ENCODE peak calls at places on chromosomes 7 and 10, in nine cellular contexts. One of them, this sample, is unnamed.

GRCh38 chr10:78829570-78829969 is 239.2 kb upstream of the ZMIZ1 start:
- DNase-seq in astrocyte of the spinal cord: peak; percentile 20
- DNase-seq in GM12892: no peak
- DNase-seq in AG09309: no peak
- DNase-seq in kidney tubule cell: peak; percentile 45
- DNase-seq in activated CD4-positive, alpha-beta T cell treated with anti-CD3 and anti-CD28 coated beads, Interleukin-2, amount 50 U/mL, for 48 hours: no peak
- DNase-seq in psoas muscle: no peak
- DNase-seq in transverse colon: no peak
- DNase-seq in activated naive CD4-positive, alpha-beta T cell: no peak
- DNase-seq in this sample: no peak

GRCh38 chr10:132575320-132576201 is 38.0 kb downstream of the INPP5A start:
- DNase-seq in activated naive CD4-positive, alpha-beta T cell: no peak
- DNase-seq in activated CD4-positive, alpha-beta T cell treated with anti-CD3 and anti-CD28 coated beads, Interleukin-2, amount 50 U/mL, for 48 hours: peak; percentile 50
- DNase-seq in AG09309: peak; percentile 87
- DNase-seq in kidney tubule cell: peak; percentile 78
- DNase-seq in GM12892: no peak
- DNase-seq in psoas muscle: no peak
- DNase-seq in transverse colon: no peak
- DNase-seq in astrocyte of the spinal cord: peak; percentile 97
- DNase-seq in this sample: no peak

GRCh38 chr10:51224610-51225230 is 150.4 kb downstream of the PRKG1 start:
- DNase-seq in activated naive CD4-positive, alpha-beta T cell: no peak
- DNase-seq in transverse colon: no peak
- DNase-seq in astrocyte of the spinal cord: peak; percentile 47
- DNase-seq in kidney tubule cell: no peak
- DNase-seq in AG09309: peak; percentile 80
- DNase-seq in psoas muscle: no peak
- DNase-seq in GM12892: no peak
- DNase-seq in activated CD4-positive, alpha-beta T cell treated with anti-CD3 and anti-CD28 coated beads, Interleukin-2, amount 50 U/mL, for 48 hours: no peak
- DNase-seq in this sample: no peak

GRCh38 chr10:1153805-1154351 is 97.7 kb downstream of the WDR37 start:
- DNase-seq in transverse colon: no peak
- DNase-seq in activated naive CD4-positive, alpha-beta T cell: no peak
- DNase-seq in AG09309: no peak
- DNase-seq in GM12892: no peak
- DNase-seq in psoas muscle: no peak
- DNase-seq in astrocyte of the spinal cord: no peak
- DNase-seq in kidney tubule cell: no peak
- DNase-seq in activated CD4-positive, alpha-beta T cell treated with anti-CD3 and anti-CD28 coated beads, Interleukin-2, amount 50 U/mL, for 48 hours: no peak
- DNase-seq in this sample: no peak

GRCh38 chr7:111014074-111014473 is 76.9 kb upstream of the LRRN3 start:
- DNase-seq in transverse colon: no peak
- DNase-seq in GM12892: no peak
- DNase-seq in activated naive CD4-positive, alpha-beta T cell: no peak
- DNase-seq in astrocyte of the spinal cord: no peak
- DNase-seq in kidney tubule cell: no peak
- DNase-seq in psoas muscle: no peak
- DNase-seq in AG09309: no peak
- DNase-seq in activated CD4-positive, alpha-beta T cell treated with anti-CD3 and anti-CD28 coated beads, Interleukin-2, amount 50 U/mL, for 48 hours: no peak
- DNase-seq in this sample: no peak

GRCh38 chr10:101305241-101306230 is 48.4 kb upstream of the BTRC start:
- DNase-seq in activated naive CD4-positive, alpha-beta T cell: no peak
- DNase-seq in kidney tubule cell: no peak
- DNase-seq in psoas muscle: no peak
- DNase-seq in transverse colon: no peak
- DNase-seq in activated CD4-positive, alpha-beta T cell treated with anti-CD3 and anti-CD28 coated beads, Interleukin-2, amount 50 U/mL, for 48 hours: no peak
- DNase-seq in astrocyte of the spinal cord: no peak
- DNase-seq in AG09309: no peak
- DNase-seq in GM12892: no peak
- DNase-seq in this sample: no peak

GRCh38 chr10:101691081-101691480 is 3.9 kb downstream of the FBXW4 start:
- DNase-seq in AG09309: no peak
- DNase-seq in activated CD4-positive, alpha-beta T cell treated with anti-CD3 and anti-CD28 coated beads, Interleukin-2, amount 50 U/mL, for 48 hours: no peak
- DNase-seq in kidney tubule cell: no peak
- DNase-seq in transverse colon: no peak
- DNase-seq in psoas muscle: no peak
- DNase-seq in GM12892: no peak
- DNase-seq in astrocyte of the spinal cord: no peak
- DNase-seq in activated naive CD4-positive, alpha-beta T cell: no peak
- DNase-seq in this sample: no peak

GRCh38 chr10:13820119-13820518 is 233.4 kb downstream of the PRPF18 start:
- DNase-seq in AG09309: no peak
- DNase-seq in astrocyte of the spinal cord: no peak
- DNase-seq in activated naive CD4-positive, alpha-beta T cell: no peak
- DNase-seq in psoas muscle: no peak
- DNase-seq in GM12892: no peak
- DNase-seq in transverse colon: no peak
- DNase-seq in kidney tubule cell: no peak
- DNase-seq in activated CD4-positive, alpha-beta T cell treated with anti-CD3 and anti-CD28 coated beads, Interleukin-2, amount 50 U/mL, for 48 hours: peak; percentile 5
- DNase-seq in this sample: no peak

GRCh38 chr10:90047243-90047729 is 345.9 kb downstream of the KIF20B start:
- DNase-seq in transverse colon: no peak
- DNase-seq in AG09309: no peak
- DNase-seq in psoas muscle: no peak
- DNase-seq in activated naive CD4-positive, alpha-beta T cell: no peak
- DNase-seq in astrocyte of the spinal cord: peak; percentile 3
- DNase-seq in activated CD4-positive, alpha-beta T cell treated with anti-CD3 and anti-CD28 coated beads, Interleukin-2, amount 50 U/mL, for 48 hours: no peak
- DNase-seq in kidney tubule cell: no peak
- DNase-seq in GM12892: no peak
- DNase-seq in this sample: peak; percentile 75

GRCh38 chr10:44703241-44704155 is 207.6 kb upstream of the TMEM72 start:
- DNase-seq in AG09309: no peak
- DNase-seq in activated naive CD4-positive, alpha-beta T cell: no peak
- DNase-seq in psoas muscle: no peak
- DNase-seq in GM12892: no peak
- DNase-seq in astrocyte of the spinal cord: peak; percentile 61
- DNase-seq in transverse colon: no peak
- DNase-seq in activated CD4-positive, alpha-beta T cell treated with anti-CD3 and anti-CD28 coated beads, Interleukin-2, amount 50 U/mL, for 48 hours: no peak
- DNase-seq in kidney tubule cell: peak; percentile 63
- DNase-seq in this sample: no peak

GRCh38 chr7:80213814-80214213 is 79.2 kb downstream of the GNAI1 start:
- DNase-seq in AG09309: no peak
- DNase-seq in transverse colon: no peak
- DNase-seq in psoas muscle: no peak
- DNase-seq in kidney tubule cell: peak; percentile 59
- DNase-seq in activated naive CD4-positive, alpha-beta T cell: no peak
- DNase-seq in GM12892: no peak
- DNase-seq in activated CD4-positive, alpha-beta T cell treated with anti-CD3 and anti-CD28 coated beads, Interleukin-2, amount 50 U/mL, for 48 hours: no peak
- DNase-seq in astrocyte of the spinal cord: no peak
- DNase-seq in this sample: no peak

GRCh38 chr10:132062181-132062515 is 3.6 kb upstream of the JAKMIP3 start:
- DNase-seq in GM12892: no peak
- DNase-seq in psoas muscle: no peak
- DNase-seq in activated CD4-positive, alpha-beta T cell treated with anti-CD3 and anti-CD28 coated beads, Interleukin-2, amount 50 U/mL, for 48 hours: no peak
- DNase-seq in kidney tubule cell: no peak
- DNase-seq in astrocyte of the spinal cord: no peak
- DNase-seq in activated naive CD4-positive, alpha-beta T cell: no peak
- DNase-seq in transverse colon: no peak
- DNase-seq in AG09309: no peak
- DNase-seq in this sample: no peak

GRCh38 chr10:125411724-125412123 is 251.4 kb upstream of the CTBP2 start:
- DNase-seq in astrocyte of the spinal cord: peak; percentile 86
- DNase-seq in kidney tubule cell: peak; percentile 89
- DNase-seq in AG09309: peak; percentile 52
- DNase-seq in activated naive CD4-positive, alpha-beta T cell: no peak
- DNase-seq in psoas muscle: no peak
- DNase-seq in GM12892: no peak
- DNase-seq in activated CD4-positive, alpha-beta T cell treated with anti-CD3 and anti-CD28 coated beads, Interleukin-2, amount 50 U/mL, for 48 hours: no peak
- DNase-seq in transverse colon: no peak
- DNase-seq in this sample: no peak

GRCh38 chr7:142859829-142860228 is 5.0 kb downstream of the EPHB6 start:
- DNase-seq in kidney tubule cell: peak; percentile 14
- DNase-seq in activated naive CD4-positive, alpha-beta T cell: no peak
- DNase-seq in activated CD4-positive, alpha-beta T cell treated with anti-CD3 and anti-CD28 coated beads, Interleukin-2, amount 50 U/mL, for 48 hours: no peak
- DNase-seq in astrocyte of the spinal cord: peak; percentile 56
- DNase-seq in GM12892: no peak
- DNase-seq in transverse colon: no peak
- DNase-seq in psoas muscle: no peak
- DNase-seq in AG09309: no peak
- DNase-seq in this sample: no peak

GRCh38 chr7:26898917-26899316 is 34.5 kb upstream of the SKAP2 start:
- DNase-seq in activated naive CD4-positive, alpha-beta T cell: no peak
- DNase-seq in activated CD4-positive, alpha-beta T cell treated with anti-CD3 and anti-CD28 coated beads, Interleukin-2, amount 50 U/mL, for 48 hours: no peak
- DNase-seq in psoas muscle: no peak
- DNase-seq in AG09309: peak; percentile 11
- DNase-seq in GM12892: no peak
- DNase-seq in transverse colon: no peak
- DNase-seq in astrocyte of the spinal cord: no peak
- DNase-seq in kidney tubule cell: no peak
- DNase-seq in this sample: no peak

GRCh38 chr10:77458986-77459590 is 178.5 kb downstream of the KCNMA1 start:
- DNase-seq in activated CD4-positive, alpha-beta T cell treated with anti-CD3 and anti-CD28 coated beads, Interleukin-2, amount 50 U/mL, for 48 hours: no peak
- DNase-seq in psoas muscle: no peak
- DNase-seq in AG09309: no peak
- DNase-seq in kidney tubule cell: peak; percentile 9
- DNase-seq in transverse colon: no peak
- DNase-seq in activated naive CD4-positive, alpha-beta T cell: no peak
- DNase-seq in astrocyte of the spinal cord: peak; percentile 64
- DNase-seq in GM12892: no peak
- DNase-seq in this sample: no peak

This sample was measured in GM12864.